ENCODE peak calls at places on chromosomes 5 and 9, in five cellular contexts. One of them, this sample, is unnamed. For H3K4me1, the result is how much of the 10 kb centered on the place peaks cover.

GRCh38 chr5:55816342-55816741 is 34.8 kb upstream of the IL31RA start:
- DNase-seq in gastrocnemius medialis: no peak
- DNase-seq in Peyer's patch: no peak
- DNase-seq in thoracic aorta: no peak
- DNase-seq in left lung: no peak
- DNase-seq in this sample: no peak

GRCh38 chr9:119938871-119939270 is 569.6 kb upstream of the BRINP1 start:
- DNase-seq in thoracic aorta: no peak
- DNase-seq in gastrocnemius medialis: no peak
- DNase-seq in left lung: no peak
- DNase-seq in Peyer's patch: no peak
- DNase-seq in this sample: no peak

GRCh38 chr5:127858116-127858784 is 155.1 kb downstream of the CCDC192 start:
- DNase-seq in left lung: no peak
- DNase-seq in thoracic aorta: no peak
- DNase-seq in gastrocnemius medialis: no peak
- DNase-seq in Peyer's patch: no peak
- DNase-seq in this sample: no peak

GRCh38 chr5:378301-378891 is 56.9 kb downstream of the AHRR start:
- DNase-seq in thoracic aorta: no peak
- DNase-seq in Peyer's patch: no peak
- DNase-seq in gastrocnemius medialis: no peak
- DNase-seq in left lung: peak
- DNase-seq in this sample: peak

GRCh38 chr5:136197462-136198142 is 4.6 kb upstream of the SMIM32 start:
- DNase-seq in left lung: no peak
- DNase-seq in Peyer's patch: no peak
- DNase-seq in gastrocnemius medialis: no peak
- DNase-seq in thoracic aorta: no peak
- DNase-seq in this sample: peak

GRCh38 chr9:87687207-87687606 is 38.7 kb upstream of the CTSL start:
- DNase-seq in Peyer's patch: no peak
- DNase-seq in thoracic aorta: no peak
- DNase-seq in left lung: no peak
- DNase-seq in gastrocnemius medialis: no peak
- DNase-seq in this sample: no peak

GRCh38 chr5:73531356-73531755 is 33.1 kb downstream of the BTF3 start:
- DNase-seq in gastrocnemius medialis: no peak
- DNase-seq in left lung: no peak
- DNase-seq in Peyer's patch: no peak
- DNase-seq in thoracic aorta: no peak
- DNase-seq in this sample: no peak

GRCh38 chr5:113035096-113035495 is 58.5 kb downstream of the DCP2 start:
- DNase-seq in thoracic aorta: no peak
- DNase-seq in gastrocnemius medialis: no peak
- DNase-seq in Peyer's patch: no peak
- DNase-seq in left lung: no peak
- DNase-seq in this sample: no peak

GRCh38 chr5:132790201-132790870 is 13.3 kb upstream of the SEPTIN8 start:
- DNase-seq in thoracic aorta: no peak
- DNase-seq in Peyer's patch: no peak
- DNase-seq in gastrocnemius medialis: no peak
- DNase-seq in left lung: no peak
- DNase-seq in this sample: no peak

GRCh38 chr9:19085295-19085694 is 17.4 kb downstream of the HAUS6 start:
- DNase-seq in Peyer's patch: no peak
- DNase-seq in gastrocnemius medialis: no peak
- DNase-seq in thoracic aorta: no peak
- DNase-seq in left lung: no peak
- DNase-seq in this sample: no peak

GRCh38 chr5:66633754-66634153 is 37.6 kb downstream of the MAST4 start:
- DNase-seq in gastrocnemius medialis: no peak
- DNase-seq in thoracic aorta: no peak
- DNase-seq in Peyer's patch: no peak
- DNase-seq in left lung: no peak
- DNase-seq in this sample: no peak

GRCh38 chr9:97484134-97484533 is 17.3 kb upstream of the TMOD1 start:
- DNase-seq in Peyer's patch: no peak
- DNase-seq in thoracic aorta: no peak
- DNase-seq in gastrocnemius medialis: no peak
- DNase-seq in left lung: no peak
- DNase-seq in this sample: no peak

GRCh38 chr5:90306613-90307012 is 102.9 kb downstream of the CETN3 start:
- DNase-seq in gastrocnemius medialis: no peak
- DNase-seq in Peyer's patch: no peak
- DNase-seq in thoracic aorta: no peak
- DNase-seq in left lung: no peak
- DNase-seq in this sample: no peak

GRCh38 chr9:38227656-38228055 is 158.6 kb upstream of the SHB start:
- DNase-seq in thoracic aorta: no peak
- DNase-seq in gastrocnemius medialis: no peak
- DNase-seq in left lung: no peak
- DNase-seq in Peyer's patch: no peak
- DNase-seq in this sample: no peak

GRCh38 chr5:173163219-173163618 is 18.9 kb downstream of the BNIP1 start:
- DNase-seq in Peyer's patch: no peak
- DNase-seq in left lung: no peak
- DNase-seq in gastrocnemius medialis: no peak
- DNase-seq in thoracic aorta: no peak
- DNase-seq in this sample: no peak

GRCh38 chr9:89635007-89635742 is 30.4 kb downstream of the GADD45G start:
- DNase-seq in left lung: no peak
- DNase-seq in gastrocnemius medialis: no peak
- DNase-seq in Peyer's patch: no peak
- DNase-seq in thoracic aorta: peak
- DNase-seq in this sample: no peak

GRCh38 chr9:137606005-137606601 is 617 bp downstream of the ARRDC1 start:
- DNase-seq in Peyer's patch: peak
- DNase-seq in left lung: peak
- DNase-seq in gastrocnemius medialis: peak
- DNase-seq in thoracic aorta: no peak
- DNase-seq in this sample: no peak

GRCh38 chr9:68844623-68845612 is 139.9 kb downstream of the PIP5K1B start:
- DNase-seq in left lung: no peak
- DNase-seq in thoracic aorta: peak
- DNase-seq in gastrocnemius medialis: no peak
- DNase-seq in Peyer's patch: no peak
- DNase-seq in this sample: peak

GRCh38 chr5:85921590-85921989 is 696.2 kb upstream of the COX7C start:
- DNase-seq in thoracic aorta: no peak
- DNase-seq in left lung: no peak
- DNase-seq in gastrocnemius medialis: no peak
- DNase-seq in Peyer's patch: no peak
- DNase-seq in this sample: no peak

GRCh38 chr5:7827602-7828001 is 23.3 kb downstream of the CFAP90 start:
- DNase-seq in Peyer's patch: no peak
- DNase-seq in left lung: no peak
- DNase-seq in thoracic aorta: no peak
- DNase-seq in gastrocnemius medialis: no peak
- DNase-seq in this sample: no peak

GRCh38 chr5:66239034-66239433 is 94.9 kb downstream of the SREK1 start:
- DNase-seq in left lung: no peak
- DNase-seq in gastrocnemius medialis: no peak
- DNase-seq in Peyer's patch: no peak
- DNase-seq in thoracic aorta: no peak
- DNase-seq in this sample: no peak

DNA sequence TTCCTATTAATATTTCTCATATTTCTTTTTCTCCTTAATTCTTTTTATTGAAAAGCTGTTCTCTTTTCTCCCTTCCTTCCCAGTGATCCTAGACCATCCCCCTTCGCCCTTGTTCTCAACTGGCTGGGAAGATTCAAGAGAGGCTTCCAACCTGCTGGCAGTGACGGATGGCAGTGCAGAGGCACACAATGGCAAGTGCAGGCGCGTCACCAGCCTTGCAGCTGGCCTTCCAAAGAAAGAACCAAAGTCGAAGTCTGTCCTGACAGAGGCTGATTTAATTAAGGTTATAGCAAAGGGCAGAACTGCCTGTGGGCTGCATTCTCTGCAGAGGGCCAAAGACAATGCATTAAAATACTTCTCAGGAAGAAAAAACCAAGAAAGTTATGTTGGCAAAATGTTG is 7.4 kb downstream of the CEMIP2 start:
- DNase-seq in left lung: no peak
- DNase-seq in gastrocnemius medialis: peak
- DNase-seq in thoracic aorta: no peak
- DNase-seq in Peyer's patch: peak
- DNase-seq in this sample: no peak
- H3K4me1 ChIP-seq in left lung: under half
- H3K4me1 ChIP-seq in gastrocnemius medialis: under half
- H3K4me1 ChIP-seq in thoracic aorta: under half
- H3K4me1 ChIP-seq in Peyer's patch: under half
- H3K4me1 ChIP-seq in this sample: under half

GRCh38 chr9:105062222-105062850 is 134.4 kb upstream of the ABCA1 start:
- DNase-seq in thoracic aorta: no peak
- DNase-seq in gastrocnemius medialis: no peak
- DNase-seq in Peyer's patch: no peak
- DNase-seq in left lung: no peak
- DNase-seq in this sample: no peak

GRCh38 chr9:105065119-105066088 is 137.4 kb upstream of the ABCA1 start:
- DNase-seq in left lung: no peak
- DNase-seq in thoracic aorta: no peak
- DNase-seq in gastrocnemius medialis: no peak
- DNase-seq in Peyer's patch: no peak
- DNase-seq in this sample: no peak

GRCh38 chr9:105063665-105064247 is 135.8 kb upstream of the ABCA1 start:
- DNase-seq in left lung: no peak
- DNase-seq in Peyer's patch: no peak
- DNase-seq in gastrocnemius medialis: peak
- DNase-seq in thoracic aorta: no peak
- DNase-seq in this sample: no peak

GRCh38 chr9:105066265-105066865 is 138.4 kb upstream of the ABCA1 start:
- DNase-seq in gastrocnemius medialis: peak
- DNase-seq in left lung: no peak
- DNase-seq in Peyer's patch: no peak
- DNase-seq in thoracic aorta: no peak
- DNase-seq in this sample: peak

GRCh38 chr9:105064248-105065118 is 136.5 kb upstream of the ABCA1 start:
- DNase-seq in thoracic aorta: peak
- DNase-seq in Peyer's patch: peak
- DNase-seq in gastrocnemius medialis: peak
- DNase-seq in left lung: peak
- DNase-seq in this sample: peak
- H3K4me3 ChIP-seq in thoracic aorta: peak
- H3K4me3 ChIP-seq in Peyer's patch: no peak
- H3K4me3 ChIP-seq in gastrocnemius medialis: peak
- H3K4me3 ChIP-seq in left lung: peak
- H3K4me3 ChIP-seq in this sample: no peak

DNA sequence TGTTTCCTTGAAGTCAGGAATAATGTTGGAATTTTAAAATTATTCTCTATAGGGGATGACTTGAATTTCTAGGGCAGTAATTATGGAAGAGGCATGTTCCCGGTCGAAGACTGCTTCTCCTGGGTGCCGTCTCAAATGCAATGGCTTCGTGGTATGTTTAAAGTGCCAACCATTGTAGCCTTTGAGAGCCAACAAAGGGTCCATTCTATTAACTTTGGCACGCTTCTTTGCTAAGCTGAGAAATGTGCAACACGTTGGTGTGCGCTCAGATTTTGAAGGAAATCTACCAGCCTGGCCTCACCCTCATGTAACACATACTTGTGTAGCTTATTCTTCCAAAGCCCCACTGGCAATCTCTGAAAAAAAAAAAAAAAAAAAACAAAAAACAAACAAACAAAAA is 221.2 kb upstream of the ANKH start:
- DNase-seq in Peyer's patch: no peak
- DNase-seq in thoracic aorta: no peak
- DNase-seq in gastrocnemius medialis: no peak
- DNase-seq in left lung: no peak
- DNase-seq in this sample: no peak
- TF ChIP-seq CTCF in Peyer's patch: no peak
- TF ChIP-seq CTCF in thoracic aorta: no peak
- TF ChIP-seq CTCF in gastrocnemius medialis: no peak
- TF ChIP-seq CTCF in left lung: no peak
- TF ChIP-seq CTCF in this sample: no peak

GRCh38 chr5:180054226-180054625 is 17.3 kb downstream of the RNF130 start:
- DNase-seq in gastrocnemius medialis: no peak
- DNase-seq in left lung: no peak
- DNase-seq in Peyer's patch: no peak
- DNase-seq in thoracic aorta: no peak
- DNase-seq in this sample: no peak

GRCh38 chr5:180059326-180059725 is 12.2 kb downstream of the RNF130 start:
- DNase-seq in gastrocnemius medialis: no peak
- DNase-seq in Peyer's patch: no peak
- DNase-seq in thoracic aorta: no peak
- DNase-seq in left lung: no peak
- DNase-seq in this sample: no peak

GRCh38 chr5:180053061-180053602 is 18.4 kb downstream of the RNF130 start:
- DNase-seq in gastrocnemius medialis: no peak
- DNase-seq in left lung: no peak
- DNase-seq in thoracic aorta: no peak
- DNase-seq in Peyer's patch: no peak
- DNase-seq in this sample: no peak

GRCh38 chr5:180052211-180052818 is 19.2 kb downstream of the RNF130 start:
- DNase-seq in Peyer's patch: no peak
- DNase-seq in gastrocnemius medialis: no peak
- DNase-seq in thoracic aorta: no peak
- DNase-seq in left lung: no peak
- DNase-seq in this sample: no peak

DNA sequence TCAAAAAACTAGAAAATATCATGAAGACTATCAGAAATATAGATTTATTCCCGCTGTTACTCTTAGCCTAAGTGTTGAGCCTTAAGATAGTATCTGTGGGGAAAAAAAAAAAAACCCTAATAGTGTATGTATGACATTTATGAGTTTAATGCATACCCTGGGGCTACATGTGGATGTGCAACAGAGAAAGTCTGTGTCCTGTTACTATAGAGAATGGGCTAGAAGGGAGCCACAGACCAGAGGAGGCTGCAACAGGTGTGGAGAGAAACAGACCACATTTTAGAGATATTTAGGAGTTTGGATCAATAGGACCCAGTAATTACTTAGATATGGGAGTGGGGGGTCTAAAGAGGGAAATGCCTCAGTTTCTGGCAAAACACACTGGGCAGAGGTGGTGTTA is 15.4 kb downstream of the RNF130 start:
- DNase-seq in left lung: no peak
- DNase-seq in gastrocnemius medialis: no peak
- DNase-seq in Peyer's patch: no peak
- DNase-seq in thoracic aorta: no peak
- DNase-seq in this sample: no peak
- H3K4me1 ChIP-seq in left lung: under half
- H3K4me1 ChIP-seq in gastrocnemius medialis: under half
- H3K4me1 ChIP-seq in Peyer's patch: under half
- H3K4me1 ChIP-seq in thoracic aorta: under half
- H3K4me1 ChIP-seq in this sample: under half

DNA sequence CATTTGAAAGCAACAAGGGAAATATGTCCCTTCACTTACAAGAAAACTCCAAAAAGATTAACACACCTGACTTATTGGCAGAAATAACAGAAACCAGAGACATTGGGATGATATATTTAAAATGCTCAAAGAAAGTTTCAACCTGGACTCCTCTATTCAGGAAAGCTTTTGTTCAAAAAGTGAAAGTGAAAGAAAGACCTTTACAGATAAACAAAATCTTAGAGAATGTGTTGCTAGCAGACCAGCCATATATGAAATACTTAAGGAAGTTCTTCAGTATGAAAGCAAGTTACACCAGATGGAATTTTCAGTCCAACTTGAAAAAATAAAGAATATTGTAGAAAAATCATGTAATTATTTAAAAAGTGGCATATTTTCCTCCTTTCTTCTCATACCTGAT is 1075.1 kb downstream of the NR2F1-AS1 start:
- DNase-seq in Peyer's patch: no peak
- DNase-seq in thoracic aorta: no peak
- DNase-seq in gastrocnemius medialis: no peak
- DNase-seq in left lung: no peak
- DNase-seq in this sample: no peak
- H3K4me3 ChIP-seq in Peyer's patch: no peak
- H3K4me3 ChIP-seq in thoracic aorta: no peak
- H3K4me3 ChIP-seq in gastrocnemius medialis: no peak
- H3K4me3 ChIP-seq in left lung: no peak
- H3K4me3 ChIP-seq in this sample: no peak

This sample was measured in right atrium auricular region.